ENCODE peak calls at places on chromosomes 1 and 21, in eight cellular contexts. One of them, this sample, is unnamed.

GRCh38 chr1:202037706-202038296 is 27.4 kb downstream of the ELF3 start:
- DNase-seq in T follicular helper cell: no peak
- DNase-seq in astrocyte of the spinal cord: no peak
- DNase-seq in activated CD4-positive, CD25-positive, alpha-beta regulatory T cell: no peak
- DNase-seq in mucosa of gallbladder: no peak
- DNase-seq in nephron progenitor cell: no peak
- DNase-seq in SJSA1: no peak
- DNase-seq in activated T-cell treated with anti-CD3 and anti-CD28 coated beads, Interleukin-2, amount 50 U/mL, for 48 hours: no peak
- DNase-seq in this sample: no peak

GRCh38 chr1:12387641-12388040 is 157.8 kb downstream of the VPS13D start:
- DNase-seq in astrocyte of the spinal cord: peak
- DNase-seq in SJSA1: no peak
- DNase-seq in T follicular helper cell: no peak
- DNase-seq in activated T-cell treated with anti-CD3 and anti-CD28 coated beads, Interleukin-2, amount 50 U/mL, for 48 hours: no peak
- DNase-seq in mucosa of gallbladder: no peak
- DNase-seq in activated CD4-positive, CD25-positive, alpha-beta regulatory T cell: no peak
- DNase-seq in nephron progenitor cell: no peak
- DNase-seq in this sample: no peak

GRCh38 chr1:157624471-157624870 is 26.6 kb upstream of the FCRL4 start:
- DNase-seq in mucosa of gallbladder: no peak
- DNase-seq in activated T-cell treated with anti-CD3 and anti-CD28 coated beads, Interleukin-2, amount 50 U/mL, for 48 hours: no peak
- DNase-seq in activated CD4-positive, CD25-positive, alpha-beta regulatory T cell: no peak
- DNase-seq in astrocyte of the spinal cord: no peak
- DNase-seq in T follicular helper cell: no peak
- DNase-seq in SJSA1: no peak
- DNase-seq in nephron progenitor cell: no peak
- DNase-seq in this sample: no peak

GRCh38 chr1:203177471-203178039 is 1.9 kb upstream of the MYBPH start:
- DNase-seq in activated CD4-positive, CD25-positive, alpha-beta regulatory T cell: no peak
- DNase-seq in astrocyte of the spinal cord: no peak
- DNase-seq in activated T-cell treated with anti-CD3 and anti-CD28 coated beads, Interleukin-2, amount 50 U/mL, for 48 hours: no peak
- DNase-seq in mucosa of gallbladder: no peak
- DNase-seq in SJSA1: peak
- DNase-seq in nephron progenitor cell: no peak
- DNase-seq in T follicular helper cell: no peak
- DNase-seq in this sample: no peak

GRCh38 chr1:203649551-203650011 is 22.9 kb downstream of the ATP2B4 start:
- DNase-seq in activated CD4-positive, CD25-positive, alpha-beta regulatory T cell: no peak
- DNase-seq in astrocyte of the spinal cord: no peak
- DNase-seq in SJSA1: no peak
- DNase-seq in nephron progenitor cell: no peak
- DNase-seq in mucosa of gallbladder: no peak
- DNase-seq in activated T-cell treated with anti-CD3 and anti-CD28 coated beads, Interleukin-2, amount 50 U/mL, for 48 hours: peak
- DNase-seq in T follicular helper cell: peak
- DNase-seq in this sample: no peak

GRCh38 chr21:35438643-35439404 is 389.7 kb upstream of the RUNX1 start:
- DNase-seq in mucosa of gallbladder: no peak
- DNase-seq in T follicular helper cell: no peak
- DNase-seq in astrocyte of the spinal cord: no peak
- DNase-seq in SJSA1: no peak
- DNase-seq in activated T-cell treated with anti-CD3 and anti-CD28 coated beads, Interleukin-2, amount 50 U/mL, for 48 hours: peak
- DNase-seq in nephron progenitor cell: no peak
- DNase-seq in activated CD4-positive, CD25-positive, alpha-beta regulatory T cell: no peak
- DNase-seq in this sample: no peak

GRCh38 chr1:66648896-66649597 is 103.2 kb upstream of the DYNLT5 start:
- DNase-seq in SJSA1: no peak
- DNase-seq in activated T-cell treated with anti-CD3 and anti-CD28 coated beads, Interleukin-2, amount 50 U/mL, for 48 hours: no peak
- DNase-seq in astrocyte of the spinal cord: no peak
- DNase-seq in activated CD4-positive, CD25-positive, alpha-beta regulatory T cell: no peak
- DNase-seq in nephron progenitor cell: no peak
- DNase-seq in T follicular helper cell: no peak
- DNase-seq in mucosa of gallbladder: no peak
- DNase-seq in this sample: no peak

GRCh38 chr21:39321424-39321823 is 8.0 kb upstream of the BRWD1 start:
- DNase-seq in nephron progenitor cell: no peak
- DNase-seq in activated T-cell treated with anti-CD3 and anti-CD28 coated beads, Interleukin-2, amount 50 U/mL, for 48 hours: no peak
- DNase-seq in astrocyte of the spinal cord: no peak
- DNase-seq in SJSA1: no peak
- DNase-seq in activated CD4-positive, CD25-positive, alpha-beta regulatory T cell: no peak
- DNase-seq in T follicular helper cell: no peak
- DNase-seq in mucosa of gallbladder: no peak
- DNase-seq in this sample: no peak

GRCh38 chr1:185670187-185670627 is 64.0 kb upstream of the HMCN1 start:
- DNase-seq in mucosa of gallbladder: peak
- DNase-seq in activated CD4-positive, CD25-positive, alpha-beta regulatory T cell: peak
- DNase-seq in SJSA1: peak
- DNase-seq in astrocyte of the spinal cord: peak
- DNase-seq in nephron progenitor cell: peak
- DNase-seq in activated T-cell treated with anti-CD3 and anti-CD28 coated beads, Interleukin-2, amount 50 U/mL, for 48 hours: peak
- DNase-seq in T follicular helper cell: peak
- DNase-seq in this sample: no peak

GRCh38 chr1:29639741-29640427 is 403.6 kb downstream of the PTPRU start:
- DNase-seq in astrocyte of the spinal cord: peak
- DNase-seq in activated CD4-positive, CD25-positive, alpha-beta regulatory T cell: no peak
- DNase-seq in SJSA1: peak
- DNase-seq in mucosa of gallbladder: peak
- DNase-seq in activated T-cell treated with anti-CD3 and anti-CD28 coated beads, Interleukin-2, amount 50 U/mL, for 48 hours: no peak
- DNase-seq in nephron progenitor cell: no peak
- DNase-seq in T follicular helper cell: no peak
- DNase-seq in this sample: peak

GRCh38 chr21:33238565-33239255 is 9.0 kb downstream of the IFNAR2 start:
- DNase-seq in nephron progenitor cell: no peak
- DNase-seq in activated T-cell treated with anti-CD3 and anti-CD28 coated beads, Interleukin-2, amount 50 U/mL, for 48 hours: no peak
- DNase-seq in activated CD4-positive, CD25-positive, alpha-beta regulatory T cell: no peak
- DNase-seq in mucosa of gallbladder: no peak
- DNase-seq in astrocyte of the spinal cord: no peak
- DNase-seq in SJSA1: no peak
- DNase-seq in T follicular helper cell: no peak
- DNase-seq in this sample: no peak